ENCODE peak calls at places on chromosomes 13 and 19, in five cellular contexts. J, L, B, Y and W are unnamed samples.

GRCh38 chr19:52735734-52736133 is 890 bp upstream of the ZNF611 start:
- DNase-seq in J (peak), L (no peak), B (no peak), Y (no peak), W (peak)

GRCh38 chr19:45153339-45154063 is 7.3 kb downstream of the NKPD1 start:
- DNase-seq in J (peak), L (peak), B (peak), Y (no peak), W (no peak)

GRCh38 chr13:31044658-31045620 is 112.5 kb downstream of the TEX26 start:
- DNase-seq in J (no peak), L (no peak), B (no peak), Y (no peak), W (no peak)

GRCh38 chr19:31378404-31378803 is 29.2 kb upstream of the TSHZ3 start:
- DNase-seq in J (no peak), L (peak), B (peak), Y (peak), W (peak)

GRCh38 chr13:20416223-20416622 is 109.4 kb downstream of the CRYL1 start:
- DNase-seq in J (no peak), L (no peak), B (no peak), Y (no peak), W (no peak)

GRCh38 chr13:75458696-75459422 is 23.1 kb downstream of the TBC1D4 start:
- DNase-seq in J (peak), L (no peak), B (peak), Y (no peak), W (peak)

GRCh38 chr13:32840840-32841713 is 175.1 kb upstream of the KL start:
- DNase-seq in J (no peak), L (no peak), B (no peak), Y (no peak), W (no peak)

GRCh38 chr13:28576037-28576436 is 81.1 kb upstream of the FLT1 start:
- DNase-seq in J (no peak), L (no peak), B (no peak), Y (no peak), W (no peak)

GRCh38 chr19:42313096-42313839 is at the start of gene TMEM145:
- DNase-seq in J (peak), L (peak), B (peak), Y (peak), W (no peak)

GRCh38 chr19:5150902-5151741 is 182.2 kb downstream of the KDM4B start:
- DNase-seq in J (no peak), L (no peak), B (peak), Y (no peak), W (no peak)

DNA sequence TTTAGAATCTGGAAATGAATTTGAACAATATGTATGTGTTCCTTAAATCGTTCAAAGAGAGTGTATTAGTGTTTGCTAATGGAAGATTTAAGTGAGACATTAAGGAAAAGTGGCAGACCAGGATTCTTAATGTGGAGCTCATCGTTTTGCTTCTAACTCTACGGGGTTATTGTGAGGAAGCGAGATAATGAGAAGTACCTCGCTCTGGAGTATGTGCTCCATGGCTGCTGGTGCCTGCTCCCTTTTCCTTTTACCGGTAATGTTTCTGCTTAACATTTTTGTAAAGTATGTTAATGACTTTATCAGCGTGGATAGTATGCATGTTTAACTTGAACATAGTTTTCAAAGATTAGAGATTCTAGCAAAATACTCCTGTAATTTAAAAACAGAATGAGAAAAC is 13.7 kb downstream of the KLF5 start:
- DNase-seq in J (no peak), L (no peak), B (no peak), Y (no peak), W (no peak)
- TF ChIP-seq MAX in J (no peak), L (no peak), B (no peak), Y (no peak), W (no peak)

GRCh38 chr13:39038569-39038898 is 278 bp downstream of the NHLRC3 start:
- DNase-seq in J (no peak), L (peak), B (no peak), Y (peak), W (peak)
- TF ChIP-seq MAX in J (peak), L (no peak), B (no peak), Y (peak), W (no peak)

GRCh38 chr19:1473424-1473851 is 5.6 kb downstream of the C19orf25 start:
- DNase-seq in J (peak), L (no peak), B (peak), Y (no peak), W (no peak)

GRCh38 chr19:1473056-1473400 is 6.0 kb downstream of the C19orf25 start:
- DNase-seq in J (no peak), L (no peak), B (no peak), Y (no peak), W (no peak)

GRCh38 chr19:1475751-1476437 is 3.1 kb downstream of the C19orf25 start:
- DNase-seq in J (no peak), L (no peak), B (no peak), Y (no peak), W (no peak)

GRCh38 chr19:1474765-1475351 is 4.2 kb downstream of the C19orf25 start:
- DNase-seq in J (no peak), L (no peak), B (peak), Y (no peak), W (no peak)

DNA sequence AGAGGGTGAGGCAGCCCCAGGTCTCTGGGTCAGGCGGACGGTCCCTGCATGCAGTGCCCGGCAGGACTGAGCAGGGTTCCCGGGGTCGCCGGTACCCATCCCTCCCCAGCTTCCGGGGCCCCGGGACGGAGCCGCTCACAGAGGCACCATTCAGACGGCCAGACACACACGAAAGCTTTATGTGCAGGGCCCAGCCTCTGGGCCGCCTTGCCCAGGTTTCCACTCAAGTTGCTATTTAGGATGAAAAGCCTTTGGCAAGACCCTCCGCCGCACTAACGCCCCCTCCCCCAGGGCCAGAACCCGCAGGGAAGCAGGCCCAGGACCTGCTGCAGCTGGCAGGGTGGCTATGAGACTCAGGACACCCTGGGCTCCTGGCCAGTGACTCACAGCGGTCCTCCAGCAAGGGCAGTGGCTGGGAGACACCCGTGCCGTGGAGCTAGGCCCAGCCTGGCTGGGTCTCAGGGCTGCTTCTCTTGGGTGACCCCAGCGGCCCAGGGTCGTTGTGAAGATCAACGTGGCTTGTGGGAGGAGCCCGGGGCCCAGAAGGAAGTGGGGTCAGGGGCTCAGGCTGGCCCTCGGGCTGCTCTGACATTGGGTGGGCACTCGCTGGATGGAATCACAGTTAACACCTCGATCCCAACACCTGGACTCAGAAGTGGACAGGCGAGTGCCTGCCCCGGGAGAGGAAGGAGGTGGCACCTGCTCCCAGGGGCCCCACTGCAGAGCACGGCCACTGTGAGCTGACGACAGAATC is 4.8 kb downstream of the C19orf25 start:
- DNase-seq in J (peak), L (no peak), B (peak), Y (no peak), W (no peak)
- TF ChIP-seq MAX in J (no peak), L (no peak), B (no peak), Y (no peak), W (no peak)

GRCh38 chr13:51926528-51926885 is 64.7 kb downstream of the CCDC70 start:
- DNase-seq in J (no peak), L (peak), B (no peak), Y (no peak), W (no peak)

GRCh38 chr13:51925865-51926527 is 64.2 kb downstream of the CCDC70 start:
- DNase-seq in J (no peak), L (no peak), B (no peak), Y (no peak), W (no peak)

GRCh38 chr13:51929699-51930098 is 67.9 kb downstream of the CCDC70 start:
- DNase-seq in J (no peak), L (no peak), B (no peak), Y (no peak), W (no peak)

GRCh38 chr13:51927129-51927528 is 65.4 kb downstream of the CCDC70 start:
- DNase-seq in J (no peak), L (no peak), B (no peak), Y (no peak), W (no peak)

GRCh38 chr13:51928231-51928630 is 66.5 kb downstream of the CCDC70 start:
- DNase-seq in J (no peak), L (no peak), B (no peak), Y (no peak), W (no peak)
- TF ChIP-seq MAX in J (no peak), L (no peak), B (no peak), Y (no peak), W (no peak)

GRCh38 chr19:12952488-12953455 is 4.3 kb downstream of the GADD45GIP1 start:
- DNase-seq in J (no peak), L (no peak), B (peak), Y (no peak), W (no peak)
- TF ChIP-seq MAX in J (no peak), L (no peak), B (no peak), Y (no peak), W (no peak)

DNA sequence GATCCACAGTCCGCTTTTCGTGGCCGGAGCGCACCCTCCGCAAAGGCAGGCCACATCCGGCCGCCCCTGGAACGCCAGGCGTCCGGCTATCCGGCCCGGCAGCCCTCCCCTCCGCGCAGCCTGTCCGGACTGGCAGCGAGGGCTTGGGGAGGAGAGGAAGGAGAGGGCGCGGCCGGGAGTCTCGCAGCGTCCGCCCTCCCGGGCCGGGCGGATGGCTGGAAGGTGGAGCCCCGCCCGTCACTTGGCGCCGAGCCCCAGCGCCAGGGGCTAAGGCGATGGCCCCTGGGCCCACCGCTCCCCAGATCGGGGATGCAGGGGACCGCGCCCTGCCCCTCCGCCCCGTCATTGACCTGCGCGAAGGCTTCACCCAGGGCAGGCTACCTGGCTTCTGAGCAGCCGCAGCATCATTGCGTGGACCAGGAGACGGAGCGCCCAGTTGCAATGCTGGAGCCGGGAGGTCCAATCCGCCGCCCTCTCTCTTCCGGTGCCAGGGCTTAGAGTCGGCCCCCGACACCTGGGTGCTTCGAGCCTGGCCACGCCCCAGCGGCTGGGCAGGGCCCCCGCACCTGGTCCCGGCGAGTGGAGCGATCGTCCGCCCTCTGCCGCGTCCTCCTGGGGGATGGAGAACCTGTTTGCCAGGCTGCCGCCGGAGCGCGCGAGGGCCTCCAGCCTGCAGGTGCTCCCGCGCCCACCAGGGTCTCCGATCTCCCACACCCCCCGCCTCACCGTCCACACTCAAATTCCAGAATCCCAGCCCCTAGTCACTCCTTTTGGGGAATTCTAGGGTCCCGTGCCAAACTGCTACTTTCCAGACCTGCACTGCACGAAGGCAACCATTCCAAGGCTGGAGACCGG is at the start of gene FUT1:
- DNase-seq in J (peak), L (peak), B (peak), Y (no peak), W (no peak)
- TF ChIP-seq MAX in J (peak), L (no peak), B (no peak), Y (no peak), W (no peak)

DNA sequence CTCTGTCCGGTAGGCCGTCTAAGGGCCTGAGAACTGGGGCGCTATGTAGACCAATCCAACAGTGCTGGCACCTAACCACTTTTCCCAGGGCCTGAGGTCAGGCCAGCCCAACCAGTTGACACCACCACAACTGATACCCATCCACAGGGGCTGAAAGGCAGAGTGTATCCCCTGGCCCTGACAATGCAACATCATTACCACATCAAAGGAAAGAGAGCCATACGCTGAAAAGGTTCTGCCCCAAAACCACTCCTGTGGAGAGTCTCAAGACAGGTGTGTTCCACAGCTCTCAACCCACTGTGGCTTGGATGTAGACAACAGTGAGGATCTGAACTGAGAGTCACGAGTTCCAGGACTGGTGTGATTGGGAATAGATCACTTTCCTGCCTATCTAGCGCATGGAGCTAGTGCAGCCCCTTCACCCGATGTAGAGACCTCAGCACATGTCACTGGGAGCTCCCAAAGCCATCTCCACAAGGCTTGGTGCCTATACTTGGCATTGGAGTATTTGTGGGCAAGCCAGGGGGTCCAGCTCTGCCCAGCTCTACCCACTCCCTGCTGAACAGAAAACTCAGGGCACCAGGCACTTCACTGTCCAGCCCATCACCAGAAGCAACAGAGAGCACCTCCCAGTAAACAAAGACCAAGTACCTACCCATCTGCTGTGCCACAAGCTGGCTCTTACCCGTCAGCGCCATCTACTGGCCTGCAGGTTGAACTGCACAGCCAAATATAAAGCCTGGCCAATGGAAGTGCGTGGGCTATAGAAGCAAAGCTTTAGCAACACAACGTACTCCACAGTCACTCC is 579.5 kb downstream of the UQCRFS1 start:
- DNase-seq in J (peak), L (peak), B (peak), Y (peak), W (no peak)
- TF ChIP-seq MAX in J (no peak), L (no peak), B (no peak), Y (no peak), W (no peak)

DNA sequence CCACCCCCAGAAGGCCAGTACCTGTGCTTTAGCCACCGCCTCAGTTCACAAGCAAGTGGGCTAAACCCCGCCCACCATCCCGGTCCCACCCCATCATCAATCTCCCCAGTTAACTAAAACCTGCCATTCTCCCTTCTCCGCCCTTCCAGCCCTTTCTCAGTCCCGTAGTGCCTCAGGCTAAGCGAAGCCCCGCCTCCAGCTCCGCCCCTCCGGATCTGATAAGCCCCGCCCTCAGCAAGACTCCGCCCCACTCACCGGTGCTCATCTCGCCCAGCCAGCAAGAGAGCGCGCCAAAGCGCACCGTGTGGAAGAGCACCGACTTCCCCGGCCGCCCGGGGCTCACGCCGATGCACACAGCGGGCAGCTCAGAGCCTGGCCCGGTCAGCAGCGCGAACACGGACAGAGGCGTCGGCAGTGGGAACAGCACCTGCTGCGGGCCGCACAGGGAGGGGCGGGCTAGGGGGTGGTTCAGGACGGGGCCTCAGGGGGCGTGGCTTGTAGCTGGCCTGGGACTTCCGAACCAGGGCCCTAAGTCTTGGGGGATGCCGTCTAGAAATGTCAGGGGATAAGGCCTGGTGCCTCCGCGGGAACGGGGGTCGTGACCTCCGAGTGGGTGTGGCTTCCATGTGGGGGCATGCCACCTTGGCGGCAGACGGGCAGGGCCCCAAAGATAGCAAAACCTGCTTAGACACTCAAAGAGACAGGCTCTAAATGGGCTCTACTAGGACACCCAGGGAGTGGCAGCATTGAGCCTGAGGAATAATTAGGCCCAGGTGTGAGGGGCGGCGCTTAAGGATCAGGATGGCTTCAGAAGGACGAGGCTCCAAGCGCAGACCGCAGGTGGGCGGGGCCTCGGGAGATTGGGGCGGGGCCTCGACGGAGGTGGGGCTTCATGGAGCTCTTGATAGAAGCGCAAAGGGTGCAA is 21.4 kb downstream of the MAP4K1 start:
- DNase-seq in J (peak), L (peak), B (peak), Y (peak), W (peak)
- TF ChIP-seq MAX in J (peak), L (peak), B (no peak), Y (peak), W (peak)

GRCh38 chr19:33052352-33052972 is 12.2 kb downstream of the RHPN2 start:
- DNase-seq in J (no peak), L (no peak), B (no peak), Y (peak), W (peak)
- TF ChIP-seq MAX in J (no peak), L (no peak), B (no peak), Y (no peak), W (no peak)